ENCODE peak calls at places on chromosomes 16 and 17, in seven cellular contexts. H is GM06990; F is RWPE2; U is lung; I is right atrium auricular region; J is CD8-positive, alpha-beta T cell; N is omental fat pad. R is an unnamed sample.

GRCh38 chr16:799111-799947 is 1.2 kb downstream of the GNG13 start:
- DNase-seq in U (no peak), N (no peak), H (no peak), F (no peak), J (no peak), I (no peak), R (no peak)

GRCh38 chr17:1143573-1143972 is 36.2 kb downstream of the ABR start:
- DNase-seq in H (no peak), U (no peak), J (no peak), F (no peak), N (no peak), I (no peak), R (no peak)

GRCh38 chr16:11224096-11224893 is 31.7 kb downstream of the SOCS1 start:
- DNase-seq in F (no peak), U (peak; percentile 70), N (no peak), I (peak; percentile 87), J (peak; percentile 72), H (peak; percentile 80), R (peak; percentile 87)

GRCh38 chr16:14014284-14014625 is 56.9 kb upstream of the MRTFB start:
- DNase-seq in I (no peak), U (no peak), J (no peak), F (no peak), H (no peak), N (no peak), R (no peak)

GRCh38 chr17:49388692-49389513 is 25.8 kb downstream of the PHB1 start:
- DNase-seq in N (no peak), F (no peak), U (no peak), H (peak; percentile 48), I (no peak), J (no peak), R (no peak)

GRCh38 chr16:23081675-23082119 is 67.6 kb downstream of the USP31 start:
- DNase-seq in F (no peak), H (no peak), U (no peak), N (no peak), J (no peak), I (no peak), R (no peak)

GRCh38 chr16:80107900-80108299 is 432.9 kb upstream of the DYNLRB2 start:
- DNase-seq in I (no peak), N (no peak), H (no peak), F (no peak), U (no peak), J (no peak), R (no peak)

GRCh38 chr16:54576776-54577175 is 290.2 kb upstream of the IRX3 start:
- DNase-seq in I (no peak), U (no peak), H (no peak), N (no peak), F (no peak), J (no peak), R (no peak)

GRCh38 chr16:81380932-81381331 is 63.7 kb upstream of the CMIP start:
- DNase-seq in J (no peak), H (no peak), F (no peak), I (no peak), U (no peak), N (no peak), R (no peak)

GRCh38 chr17:35627417-35627816 is 40.3 kb downstream of the AP2B1 start:
- DNase-seq in U (no peak), I (no peak), J (no peak), F (no peak), N (no peak), H (no peak), R (no peak)

GRCh38 chr17:18179804-18180203 is 3.8 kb upstream of the ALKBH5 start:
- DNase-seq in F (no peak), I (no peak), N (no peak), U (no peak), J (no peak), H (no peak), R (no peak)

GRCh38 chr17:79028496-79029326 is 4.7 kb downstream of the C1QTNF1 start:
- DNase-seq in H (no peak), F (peak; percentile 25), J (no peak), I (peak; percentile 56), N (no peak), U (no peak), R (no peak)
- TF ChIP-seq CTCF in H (peak; percentile 22), F (peak; percentile 48), J (no peak), I (peak; percentile 23), N (no peak), U (no peak), R (no peak)

GRCh38 chr17:40443196-40443987 is at the start of gene IGFBP4:
- DNase-seq in H (peak; percentile 72), J (peak; percentile 83), N (no peak), U (peak; percentile 79), I (peak; percentile 81), F (no peak), R (peak; percentile 58)
- TF ChIP-seq CTCF in H (peak; percentile 59), J (peak; percentile 30), N (no peak), U (peak; percentile 33), I (peak; percentile 50), F (peak; percentile 80), R (peak; percentile 55)

DNA sequence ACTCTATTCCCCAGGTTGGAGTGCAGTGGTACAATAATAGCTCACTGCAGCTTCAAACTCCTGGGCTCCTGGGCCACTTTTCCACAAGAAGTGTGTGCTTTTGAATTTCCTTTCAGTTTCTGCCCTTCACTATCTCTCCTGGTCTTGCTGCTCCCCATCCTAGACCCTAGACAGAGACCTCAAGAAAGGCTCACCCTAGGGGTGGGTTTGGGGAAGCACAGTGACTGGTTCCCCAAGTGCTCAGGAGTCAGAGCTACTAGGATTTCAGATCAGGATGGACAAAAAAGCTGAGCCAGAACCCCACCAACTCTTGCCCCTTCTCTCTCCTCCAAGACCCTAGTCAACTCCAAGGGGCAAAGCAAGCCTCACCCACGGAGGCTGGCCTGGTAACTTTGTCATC is 1.6 kb upstream of the SEBOX start:
- DNase-seq in H (no peak), F (no peak), J (no peak), U (no peak), N (no peak), I (no peak), R (no peak)
- TF ChIP-seq CTCF in H (no peak), F (no peak), J (no peak), U (no peak), N (no peak), I (no peak), R (no peak)

DNA sequence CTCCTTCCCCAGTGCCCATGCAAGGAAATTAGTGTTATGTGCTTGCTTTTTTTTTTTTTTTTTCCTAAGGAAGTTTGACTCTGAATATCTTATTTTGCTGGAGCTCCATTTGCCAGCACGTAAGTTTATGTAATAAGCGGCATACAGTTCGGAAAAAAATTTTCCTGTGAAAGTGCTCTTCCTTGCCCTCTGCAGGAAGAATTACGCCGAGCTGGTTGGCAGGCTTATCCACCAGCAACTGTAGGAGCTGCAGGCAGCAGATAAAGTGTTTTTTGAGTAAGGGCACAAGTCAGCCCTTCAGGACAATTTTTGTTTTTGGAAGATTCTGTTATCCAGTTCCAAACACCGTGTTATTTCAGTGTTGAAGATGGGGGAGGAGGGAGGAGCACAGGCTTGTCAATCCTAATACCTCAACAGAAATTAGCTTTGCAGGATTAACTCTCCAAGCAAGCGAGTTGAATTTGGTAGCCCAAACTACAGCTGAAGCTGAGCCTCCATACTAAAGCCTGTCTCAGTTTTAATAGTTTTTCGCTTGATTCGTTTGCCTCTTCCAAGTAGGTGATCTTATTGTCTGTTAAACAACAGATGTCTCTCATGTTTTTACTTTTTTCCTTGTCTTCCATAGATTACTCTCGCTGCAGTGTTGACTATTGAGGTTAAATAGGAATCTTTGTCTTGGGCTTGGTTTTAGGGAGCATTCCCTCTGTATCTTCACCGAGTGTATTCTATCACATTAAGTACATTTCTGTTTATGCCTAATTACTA is 1.1 kb downstream of the SPECC1 start:
- DNase-seq in J (no peak), N (no peak), H (no peak), U (no peak), F (no peak), I (peak; percentile 61), R (no peak)
- TF ChIP-seq CTCF in J (no peak), N (no peak), H (no peak), U (peak; percentile 5), F (no peak), I (peak; percentile 58), R (no peak)